ENCODE peak calls at places on chromosomes 12 and 14, in nine cellular contexts. D is activated T-helper 9 cell treated with anti-CD3 and anti-CD28 coated beads, Interleukin-2, amount 50 U/mL, for 16 hours; S is A172; C is COR-L47; A is activated T-helper 1 cell treated with anti-CD3 and anti-CD28 coated beads, Interleukin-2, amount 50 U/mL, for 16 hours; N is SW480; Z is NCI-H2081 treated with DMSO at 0.1 percent for 48 hours; X is fibroblast of the conjunctiva; Y is brain pericyte. B is an unnamed sample.

GRCh38 chr12:122350444-122350843 is 72.0 kb downstream of the CLIP1 start:
- DNase-seq in D (no peak), S (no peak), C (no peak), A (no peak), N (no peak), Z (no peak), X (peak; percentile 55), Y (no peak), B (peak; percentile 76)

GRCh38 chr12:84937383-84937782 is 24.8 kb upstream of the SLC6A15 start:
- DNase-seq in D (no peak), S (no peak), C (no peak), A (no peak), N (no peak), Z (no peak), X (no peak), Y (no peak), B (no peak)

GRCh38 chr12:108850854-108851573 is 6.4 kb downstream of the SSH1 start:
- DNase-seq in D (no peak), S (peak; percentile 61), C (no peak), A (no peak), N (no peak), Z (no peak), X (no peak), Y (no peak), B (peak; percentile 86)

GRCh38 chr12:124073636-124074035 is 100.6 kb downstream of the ZNF664 start:
- DNase-seq in D (no peak), S (peak; percentile 49), C (no peak), A (no peak), N (no peak), Z (no peak), X (no peak), Y (no peak), B (no peak)

GRCh38 chr14:90568405-90568804 is 171.6 kb downstream of the CALM1 start:
- DNase-seq in D (no peak), S (no peak), C (no peak), A (no peak), N (no peak), Z (no peak), X (no peak), Y (no peak), B (no peak)

GRCh38 chr12:26563555-26563954 is 269.4 kb downstream of the ITPR2 start:
- DNase-seq in D (no peak), S (no peak), C (no peak), A (no peak), N (no peak), Z (no peak), X (no peak), Y (no peak), B (no peak)

GRCh38 chr14:52918486-52918885 is 32.4 kb downstream of the FERMT2 start:
- DNase-seq in D (no peak), S (peak; percentile 36), C (no peak), A (no peak), N (no peak), Z (no peak), X (no peak), Y (no peak), B (peak; percentile 55)

GRCh38 chr12:120080043-120080400 is 36.5 kb downstream of the RAB35 start:
- DNase-seq in D (no peak), S (no peak), C (no peak), A (no peak), N (no peak), Z (no peak), X (no peak), Y (no peak), B (no peak)

GRCh38 chr12:2902287-2902880 is 11.7 kb downstream of the TULP3 start:
- DNase-seq in D (no peak), S (no peak), C (peak; percentile 19), A (no peak), N (no peak), Z (no peak), X (no peak), Y (peak; percentile 65), B (no peak)